ENCODE peak calls at places on chromosomes 5 and 9, in nine cellular contexts. One of them, this sample, is unnamed.

GRCh38 chr5:40416588-40416987 is 263.1 kb upstream of the PTGER4 start:
- DNase-seq in Panc1: no peak
- DNase-seq in prostate gland: no peak
- DNase-seq in MM.1S: no peak
- DNase-seq in upper lobe of left lung: no peak
- DNase-seq in neural progenitor cell: no peak
- DNase-seq in mesendoderm: no peak
- DNase-seq in GM23248: no peak
- DNase-seq in lung: no peak
- DNase-seq in this sample: no peak

GRCh38 chr9:112097712-112098688 is 77.1 kb downstream of the SUSD1 start:
- DNase-seq in Panc1: peak; percentile 38
- DNase-seq in prostate gland: peak; percentile 31
- DNase-seq in MM.1S: peak; percentile 75
- DNase-seq in upper lobe of left lung: no peak
- DNase-seq in neural progenitor cell: peak; percentile 91
- DNase-seq in mesendoderm: peak; percentile 92
- DNase-seq in GM23248: peak; percentile 80
- DNase-seq in lung: peak; percentile 64
- DNase-seq in this sample: peak; percentile 51

GRCh38 chr5:11878846-11879245 is 25.4 kb downstream of the CTNND2 start:
- DNase-seq in Panc1: no peak
- DNase-seq in prostate gland: no peak
- DNase-seq in MM.1S: no peak
- DNase-seq in upper lobe of left lung: peak; percentile 6
- DNase-seq in neural progenitor cell: no peak
- DNase-seq in mesendoderm: no peak
- DNase-seq in GM23248: no peak
- DNase-seq in lung: no peak
- DNase-seq in this sample: no peak

GRCh38 chr9:34559616-34560546 is 29.6 kb downstream of the CNTFR start:
- DNase-seq in Panc1: no peak
- DNase-seq in prostate gland: no peak
- DNase-seq in MM.1S: no peak
- DNase-seq in upper lobe of left lung: peak; percentile 66
- DNase-seq in neural progenitor cell: peak; percentile 50
- DNase-seq in mesendoderm: no peak
- DNase-seq in GM23248: peak; percentile 81
- DNase-seq in lung: no peak
- DNase-seq in this sample: no peak

GRCh38 chr9:136460772-136461325 is 21.2 kb upstream of the INPP5E start:
- DNase-seq in Panc1: no peak
- DNase-seq in prostate gland: no peak
- DNase-seq in MM.1S: no peak
- DNase-seq in upper lobe of left lung: no peak
- DNase-seq in neural progenitor cell: no peak
- DNase-seq in mesendoderm: no peak
- DNase-seq in GM23248: no peak
- DNase-seq in lung: no peak
- DNase-seq in this sample: no peak

GRCh38 chr5:179387151-179388110 is 42.2 kb upstream of the ADAMTS2 start:
- DNase-seq in Panc1: no peak
- DNase-seq in prostate gland: no peak
- DNase-seq in MM.1S: no peak
- DNase-seq in upper lobe of left lung: no peak
- DNase-seq in neural progenitor cell: no peak
- DNase-seq in mesendoderm: no peak
- DNase-seq in GM23248: no peak
- DNase-seq in lung: no peak
- DNase-seq in this sample: no peak

GRCh38 chr9:131178895-131179294 is 53.5 kb downstream of the NUP214 start:
- DNase-seq in Panc1: no peak
- DNase-seq in prostate gland: no peak
- DNase-seq in MM.1S: no peak
- DNase-seq in upper lobe of left lung: no peak
- DNase-seq in neural progenitor cell: no peak
- DNase-seq in mesendoderm: no peak
- DNase-seq in GM23248: no peak
- DNase-seq in lung: no peak
- DNase-seq in this sample: no peak

GRCh38 chr5:88502179-88503064 is 233.8 kb upstream of the TMEM161B start:
- DNase-seq in Panc1: no peak
- DNase-seq in prostate gland: no peak
- DNase-seq in MM.1S: peak; percentile 75
- DNase-seq in upper lobe of left lung: no peak
- DNase-seq in neural progenitor cell: no peak
- DNase-seq in mesendoderm: no peak
- DNase-seq in GM23248: peak; percentile 42
- DNase-seq in lung: no peak
- DNase-seq in this sample: no peak

GRCh38 chr9:132372177-132373095 is 17.6 kb upstream of the SETX start:
- DNase-seq in Panc1: no peak
- DNase-seq in prostate gland: no peak
- DNase-seq in MM.1S: peak; percentile 13
- DNase-seq in upper lobe of left lung: no peak
- DNase-seq in neural progenitor cell: no peak
- DNase-seq in mesendoderm: peak; percentile 25
- DNase-seq in GM23248: peak; percentile 5
- DNase-seq in lung: no peak
- DNase-seq in this sample: no peak

GRCh38 chr9:38423939-38424843 is at the start of gene IGFBPL1:
- DNase-seq in Panc1: no peak
- DNase-seq in prostate gland: no peak
- DNase-seq in MM.1S: peak; percentile 8
- DNase-seq in upper lobe of left lung: peak; percentile 87
- DNase-seq in neural progenitor cell: peak; percentile 88
- DNase-seq in mesendoderm: peak; percentile 62
- DNase-seq in GM23248: peak; percentile 55
- DNase-seq in lung: no peak
- DNase-seq in this sample: no peak

GRCh38 chr9:95879591-95879990 is 4.1 kb downstream of the ERCC6L2 start:
- DNase-seq in Panc1: no peak
- DNase-seq in prostate gland: no peak
- DNase-seq in MM.1S: no peak
- DNase-seq in upper lobe of left lung: no peak
- DNase-seq in neural progenitor cell: no peak
- DNase-seq in mesendoderm: no peak
- DNase-seq in GM23248: no peak
- DNase-seq in lung: no peak
- DNase-seq in this sample: no peak

GRCh38 chr9:95880011-95880690 is 4.7 kb downstream of the ERCC6L2 start:
- DNase-seq in Panc1: no peak
- DNase-seq in prostate gland: no peak
- DNase-seq in MM.1S: no peak
- DNase-seq in upper lobe of left lung: no peak
- DNase-seq in neural progenitor cell: no peak
- DNase-seq in mesendoderm: no peak
- DNase-seq in GM23248: peak; percentile 41
- DNase-seq in lung: no peak
- DNase-seq in this sample: no peak

GRCh38 chr9:95876595-95876994 is 1.1 kb downstream of the ERCC6L2 start:
- DNase-seq in Panc1: no peak
- DNase-seq in prostate gland: no peak
- DNase-seq in MM.1S: peak; percentile 11
- DNase-seq in upper lobe of left lung: no peak
- DNase-seq in neural progenitor cell: no peak
- DNase-seq in mesendoderm: peak; percentile 28
- DNase-seq in GM23248: peak; percentile 58
- DNase-seq in lung: no peak
- DNase-seq in this sample: no peak

GRCh38 chr9:95876138-95876444 is 600 bp downstream of the ERCC6L2 start:
- DNase-seq in Panc1: no peak
- DNase-seq in prostate gland: no peak
- DNase-seq in MM.1S: no peak
- DNase-seq in upper lobe of left lung: no peak
- DNase-seq in neural progenitor cell: no peak
- DNase-seq in mesendoderm: no peak
- DNase-seq in GM23248: no peak
- DNase-seq in lung: no peak
- DNase-seq in this sample: no peak

DNA sequence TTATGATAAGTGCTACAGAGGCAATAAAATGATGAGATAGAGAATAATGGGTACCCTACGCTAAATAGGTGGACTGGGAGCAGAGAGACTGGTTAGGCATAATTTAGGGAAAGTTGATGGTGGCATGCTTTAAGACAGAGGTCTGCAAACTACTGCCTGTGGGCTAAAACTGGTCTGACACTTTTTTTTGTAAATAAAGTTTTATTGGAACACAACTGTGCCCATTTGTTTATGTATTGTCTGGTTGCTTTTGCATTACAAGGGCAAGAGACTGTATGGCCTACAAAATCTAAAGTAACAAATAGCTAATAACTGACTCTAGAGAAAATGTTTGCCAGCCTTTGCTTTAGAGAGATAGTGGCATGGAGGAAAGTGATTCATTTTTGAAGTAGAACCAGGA is 2.5 kb downstream of the ERCC6L2 start:
- DNase-seq in Panc1: no peak
- DNase-seq in prostate gland: no peak
- DNase-seq in MM.1S: no peak
- DNase-seq in upper lobe of left lung: no peak
- DNase-seq in neural progenitor cell: no peak
- DNase-seq in mesendoderm: no peak
- DNase-seq in GM23248: no peak
- DNase-seq in lung: no peak
- DNase-seq in this sample: no peak
- H3K4me1 ChIP-seq in Panc1: peaks cover 18% of the 10 kb centered on the region
- H3K4me1 ChIP-seq in prostate gland: peaks cover 5% of the 10 kb centered on the region
- H3K4me1 ChIP-seq in MM.1S: peaks cover 7% of the 10 kb centered on the region
- H3K4me1 ChIP-seq in upper lobe of left lung: peaks cover 17% of the 10 kb centered on the region
- H3K4me1 ChIP-seq in neural progenitor cell: peaks cover 10% of the 10 kb centered on the region
- H3K4me1 ChIP-seq in mesendoderm: no peaks in the 10 kb centered on the region
- H3K4me1 ChIP-seq in GM23248: peaks cover 14% of the 10 kb centered on the region
- H3K4me1 ChIP-seq in lung: peaks cover 3% of the 10 kb centered on the region
- H3K4me1 ChIP-seq in this sample: peaks cover 6% of the 10 kb centered on the region

GRCh38 chr5:6449465-6450158 is 953 bp downstream of the UBE2QL1 start:
- DNase-seq in Panc1: no peak
- DNase-seq in prostate gland: no peak
- DNase-seq in MM.1S: peak; percentile 31
- DNase-seq in upper lobe of left lung: no peak
- DNase-seq in neural progenitor cell: no peak
- DNase-seq in mesendoderm: no peak
- DNase-seq in GM23248: no peak
- DNase-seq in lung: no peak
- DNase-seq in this sample: no peak
- H3K27ac ChIP-seq in Panc1: no peak overlapping the region
- H3K27ac ChIP-seq in prostate gland: no peak overlapping the region
- H3K27ac ChIP-seq in MM.1S: peak overlapping the region; percentile 59
- H3K27ac ChIP-seq in upper lobe of left lung: no peak overlapping the region
- H3K27ac ChIP-seq in neural progenitor cell: no peak overlapping the region
- H3K27ac ChIP-seq in mesendoderm: no peak overlapping the region
- H3K27ac ChIP-seq in GM23248: no peak overlapping the region
- H3K27ac ChIP-seq in lung: peak overlapping the region; percentile 82
- H3K27ac ChIP-seq in this sample: no peak overlapping the region

GRCh38 chr9:20208156-20208555 is 414.1 kb downstream of the MLLT3 start:
- DNase-seq in Panc1: no peak
- DNase-seq in prostate gland: no peak
- DNase-seq in MM.1S: no peak
- DNase-seq in upper lobe of left lung: no peak
- DNase-seq in neural progenitor cell: no peak
- DNase-seq in mesendoderm: no peak
- DNase-seq in GM23248: no peak
- DNase-seq in lung: no peak
- DNase-seq in this sample: no peak

GRCh38 chr9:20208951-20209350 is 413.3 kb downstream of the MLLT3 start:
- DNase-seq in Panc1: no peak
- DNase-seq in prostate gland: no peak
- DNase-seq in MM.1S: no peak
- DNase-seq in upper lobe of left lung: no peak
- DNase-seq in neural progenitor cell: no peak
- DNase-seq in mesendoderm: no peak
- DNase-seq in GM23248: no peak
- DNase-seq in lung: no peak
- DNase-seq in this sample: no peak

GRCh38 chr9:20209421-20210340 is 412.6 kb downstream of the MLLT3 start:
- DNase-seq in Panc1: no peak
- DNase-seq in prostate gland: no peak
- DNase-seq in MM.1S: no peak
- DNase-seq in upper lobe of left lung: no peak
- DNase-seq in neural progenitor cell: no peak
- DNase-seq in mesendoderm: no peak
- DNase-seq in GM23248: no peak
- DNase-seq in lung: no peak
- DNase-seq in this sample: no peak

GRCh38 chr9:20205821-20206220 is 416.5 kb downstream of the MLLT3 start:
- DNase-seq in Panc1: no peak
- DNase-seq in prostate gland: no peak
- DNase-seq in MM.1S: no peak
- DNase-seq in upper lobe of left lung: no peak
- DNase-seq in neural progenitor cell: no peak
- DNase-seq in mesendoderm: no peak
- DNase-seq in GM23248: peak; percentile 64
- DNase-seq in lung: no peak
- DNase-seq in this sample: no peak

DNA sequence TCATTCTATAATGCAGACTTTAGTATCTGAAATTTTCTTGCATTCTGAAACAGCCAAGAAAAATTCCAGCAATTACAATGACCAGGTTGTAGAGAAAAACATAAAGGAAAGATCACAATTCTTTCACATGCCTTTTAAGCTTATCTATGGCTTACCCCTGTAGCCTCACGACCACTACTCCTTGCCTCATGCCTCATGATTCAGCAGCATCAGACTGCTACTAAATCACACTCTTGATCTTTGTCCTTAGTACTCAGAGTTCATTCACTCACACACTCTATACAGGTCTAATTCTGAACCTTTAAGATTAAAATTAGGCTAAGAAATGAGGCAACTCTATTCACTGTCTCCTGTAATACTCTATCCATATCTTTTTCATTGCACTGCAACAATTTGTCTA is 415.1 kb downstream of the MLLT3 start:
- DNase-seq in Panc1: no peak
- DNase-seq in prostate gland: no peak
- DNase-seq in MM.1S: no peak
- DNase-seq in upper lobe of left lung: no peak
- DNase-seq in neural progenitor cell: no peak
- DNase-seq in mesendoderm: no peak
- DNase-seq in GM23248: no peak
- DNase-seq in lung: no peak
- DNase-seq in this sample: no peak
- H3K4me1 ChIP-seq in Panc1: no peaks in the 10 kb centered on the region
- H3K4me1 ChIP-seq in prostate gland: no peaks in the 10 kb centered on the region
- H3K4me1 ChIP-seq in MM.1S: no peaks in the 10 kb centered on the region
- H3K4me1 ChIP-seq in upper lobe of left lung: no peaks in the 10 kb centered on the region
- H3K4me1 ChIP-seq in neural progenitor cell: peaks cover 13% of the 10 kb centered on the region
- H3K4me1 ChIP-seq in mesendoderm: no peaks in the 10 kb centered on the region
- H3K4me1 ChIP-seq in GM23248: peaks cover 7% of the 10 kb centered on the region
- H3K4me1 ChIP-seq in lung: no peaks in the 10 kb centered on the region
- H3K4me1 ChIP-seq in this sample: no peaks in the 10 kb centered on the region

GRCh38 chr5:117165068-117165467 is 590.4 kb upstream of the SEMA6A start:
- DNase-seq in Panc1: no peak
- DNase-seq in prostate gland: no peak
- DNase-seq in MM.1S: no peak
- DNase-seq in upper lobe of left lung: no peak
- DNase-seq in neural progenitor cell: no peak
- DNase-seq in mesendoderm: no peak
- DNase-seq in GM23248: no peak
- DNase-seq in lung: no peak
- DNase-seq in this sample: no peak
- H3K27ac ChIP-seq in Panc1: no peak overlapping the region
- H3K27ac ChIP-seq in prostate gland: no peak overlapping the region
- H3K27ac ChIP-seq in MM.1S: no peak overlapping the region
- H3K27ac ChIP-seq in upper lobe of left lung: no peak overlapping the region
- H3K27ac ChIP-seq in neural progenitor cell: no peak overlapping the region
- H3K27ac ChIP-seq in mesendoderm: no peak overlapping the region
- H3K27ac ChIP-seq in GM23248: no peak overlapping the region
- H3K27ac ChIP-seq in lung: no peak overlapping the region
- H3K27ac ChIP-seq in this sample: no peak overlapping the region

GRCh38 chr5:147803941-147804717 is 21.6 kb upstream of the JAKMIP2 start:
- DNase-seq in Panc1: no peak
- DNase-seq in prostate gland: no peak
- DNase-seq in MM.1S: no peak
- DNase-seq in upper lobe of left lung: no peak
- DNase-seq in neural progenitor cell: no peak
- DNase-seq in mesendoderm: no peak
- DNase-seq in GM23248: no peak
- DNase-seq in lung: no peak
- DNase-seq in this sample: no peak
- H3K4me1 ChIP-seq in Panc1: no peaks in the 10 kb centered on the region
- H3K4me1 ChIP-seq in prostate gland: no peaks in the 10 kb centered on the region
- H3K4me1 ChIP-seq in MM.1S: peaks cover 48% of the 10 kb centered on the region
- H3K4me1 ChIP-seq in upper lobe of left lung: peaks cover 16% of the 10 kb centered on the region
- H3K4me1 ChIP-seq in neural progenitor cell: no peaks in the 10 kb centered on the region
- H3K4me1 ChIP-seq in mesendoderm: no peaks in the 10 kb centered on the region
- H3K4me1 ChIP-seq in GM23248: no peaks in the 10 kb centered on the region
- H3K4me1 ChIP-seq in lung: peaks cover 2% of the 10 kb centered on the region
- H3K4me1 ChIP-seq in this sample: no peaks in the 10 kb centered on the region

This sample was measured in pancreas.